ENCODE peak calls at places on chromosomes 7 and 10, in eight cellular contexts. D is cardiac muscle cell, M is A549, J is fibroblast of lung, B is IMR-90, F is pancreas, G is hepatocyte, Y is substantia nigra. X is an unnamed sample.

GRCh38 chr7:31371621-31372020 is 31.1 kb upstream of the NEUROD6 start:
- DNase-seq in J (no peak), M (no peak), Y (no peak), G (no peak), D (no peak), B (no peak), F (no peak), X (no peak)

GRCh38 chr10:99537381-99538286 is 4.9 kb downstream of the NKX2-3 start:
- DNase-seq in G (no peak), Y (no peak), D (no peak), F (no peak), J (no peak), M (no peak), B (no peak), X (no peak)

GRCh38 chr7:48875300-48875916 is 48.9 kb upstream of the CDC14C start:
- DNase-seq in J (peak), Y (peak), M (peak), G (peak), F (no peak), D (peak), B (no peak), X (no peak)

GRCh38 chr7:137439829-137440433 is 96.4 kb upstream of the PTN start:
- DNase-seq in M (no peak), J (no peak), F (no peak), Y (no peak), B (no peak), D (no peak), G (no peak), X (no peak)

GRCh38 chr7:5429253-5429856 is 5.7 kb upstream of the TNRC18 start:
- DNase-seq in F (peak), Y (no peak), D (peak), J (peak), M (no peak), B (peak), G (peak), X (no peak)

GRCh38 chr10:7264313-7264741 is 146.5 kb downstream of the SFMBT2 start:
- DNase-seq in J (peak), M (peak), F (no peak), B (peak), G (peak), Y (no peak), D (peak), X (no peak)

GRCh38 chr10:131444862-131445461 is 133.4 kb upstream of the TCERG1L start:
- DNase-seq in J (no peak), M (no peak), Y (no peak), D (no peak), B (no peak), F (no peak), G (no peak), X (no peak)

GRCh38 chr7:20005081-20005480 is 212.1 kb downstream of the MACC1 start:
- DNase-seq in G (no peak), F (no peak), J (no peak), B (no peak), Y (no peak), D (no peak), M (no peak), X (no peak)

GRCh38 chr7:102222445-102222844 is 64.2 kb upstream of the SH2B2 start:
- DNase-seq in M (no peak), Y (no peak), D (no peak), B (peak), J (peak), F (no peak), G (no peak), X (no peak)

GRCh38 chr7:128210590-128211570 is 30.2 kb upstream of the LEP start:
- DNase-seq in B (no peak), F (no peak), G (no peak), D (no peak), J (no peak), M (no peak), Y (no peak), X (no peak)

GRCh38 chr10:110446954-110447608 is 50.6 kb upstream of the DUSP5 start:
- DNase-seq in Y (no peak), F (no peak), D (peak), B (peak), J (peak), M (peak), G (no peak), X (peak)

GRCh38 chr10:3125527-3126170 is 46.9 kb downstream of the PITRM1 start:
- DNase-seq in D (no peak), Y (no peak), B (no peak), G (no peak), M (no peak), F (no peak), J (no peak), X (no peak)

GRCh38 chr7:41538810-41539724 is 163.8 kb downstream of the INHBA start:
- DNase-seq in B (peak), J (peak), D (peak), F (no peak), Y (no peak), M (no peak), G (no peak), X (no peak)

GRCh38 chr10:77909755-77910375 is 16.7 kb downstream of the DLG5 start:
- DNase-seq in Y (no peak), M (peak), F (no peak), B (peak), G (peak), J (peak), D (peak), X (no peak)

GRCh38 chr7:40483630-40484029 is 348.8 kb downstream of the SUGCT start:
- DNase-seq in Y (no peak), D (peak), G (no peak), F (no peak), J (peak), B (no peak), M (no peak), X (no peak)

GRCh38 chr10:22573820-22574569 is 140.4 kb downstream of the PIP4K2A start:
- DNase-seq in J (peak), M (peak), D (peak), Y (no peak), F (no peak), G (no peak), B (peak), X (no peak)

GRCh38 chr10:9987197-9987596 is 1030.5 kb upstream of the CELF2 start:
- DNase-seq in F (no peak), B (no peak), D (no peak), M (no peak), G (no peak), J (no peak), Y (no peak), X (no peak)

GRCh38 chr10:130371686-130372085 is 235.5 kb downstream of the GLRX3 start:
- DNase-seq in G (no peak), Y (no peak), F (no peak), B (no peak), D (no peak), J (no peak), M (no peak), X (no peak)

GRCh38 chr7:5300366-5300765 is 17.6 kb downstream of the SLC29A4 start:
- DNase-seq in F (no peak), G (no peak), B (no peak), M (no peak), D (no peak), Y (no peak), J (no peak), X (no peak)

GRCh38 chr10:3067859-3068179 is 471 bp downstream of the PFKP start:
- DNase-seq in B (no peak), J (no peak), Y (no peak), D (no peak), G (no peak), M (no peak), F (no peak), X (no peak)

GRCh38 chr7:122552769-122553168 is 146.1 kb downstream of the RNF133 start:
- DNase-seq in B (no peak), J (no peak), D (no peak), G (no peak), F (no peak), Y (no peak), M (no peak), X (no peak)

GRCh38 chr7:36639826-36640225 is 84.5 kb downstream of the AOAH start:
- DNase-seq in Y (no peak), J (no peak), M (no peak), F (no peak), G (no peak), B (no peak), D (no peak), X (peak)

GRCh38 chr7:27159278-27160146 is 3.0 kb upstream of the HOXA7 start:
- DNase-seq in J (no peak), G (no peak), M (no peak), Y (no peak), F (no peak), D (no peak), B (no peak), X (no peak)

GRCh38 chr10:116926426-116926825 is 77.1 kb downstream of the ENO4 start:
- DNase-seq in J (no peak), F (no peak), M (no peak), D (no peak), Y (no peak), G (no peak), B (no peak), X (no peak)

DNA sequence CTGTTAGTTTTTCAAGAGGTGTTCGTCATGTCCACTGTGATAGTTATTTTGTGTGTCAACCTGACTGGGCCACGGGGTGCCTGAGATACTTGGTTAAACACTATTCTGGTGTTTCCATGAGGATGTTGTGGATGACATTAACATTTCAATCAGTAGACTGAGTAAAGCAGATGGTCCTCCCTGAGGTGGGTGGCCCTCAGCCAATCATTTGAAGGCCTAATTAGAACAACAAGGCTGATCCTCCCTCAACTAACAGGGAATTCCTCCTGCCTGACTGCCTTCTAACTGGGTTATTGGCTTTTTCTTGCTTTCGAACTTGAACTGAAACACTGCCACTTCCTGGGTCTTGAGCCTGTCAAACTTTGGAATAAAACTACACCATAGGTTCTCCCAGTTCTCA is 75.8 kb downstream of the ENO4 start:
- DNase-seq in J (no peak), B (no peak), D (no peak), M (no peak), G (no peak), F (no peak), Y (no peak), X (no peak)
- H3K27ac ChIP-seq in J (no peak), B (no peak), D (no peak), M (no peak), G (no peak), F (no peak), Y (no peak), X (no peak)

GRCh38 chr10:103546401-103546800 is 52.9 kb downstream of the NEURL1 start:
- DNase-seq in B (no peak), J (no peak), M (no peak), Y (no peak), F (no peak), G (no peak), D (no peak), X (no peak)

GRCh38 chr10:103548006-103548405 is 54.5 kb downstream of the NEURL1 start:
- DNase-seq in D (no peak), B (no peak), F (no peak), J (no peak), G (no peak), Y (no peak), M (no peak), X (no peak)

GRCh38 chr10:103545771-103546281 is 52.3 kb downstream of the NEURL1 start:
- DNase-seq in M (no peak), G (peak), D (no peak), Y (no peak), B (no peak), F (peak), J (no peak), X (no peak)

GRCh38 chr10:103548581-103549348 is 55.3 kb downstream of the NEURL1 start:
- DNase-seq in J (no peak), G (peak), M (no peak), Y (no peak), B (no peak), D (no peak), F (peak), X (no peak)

DNA sequence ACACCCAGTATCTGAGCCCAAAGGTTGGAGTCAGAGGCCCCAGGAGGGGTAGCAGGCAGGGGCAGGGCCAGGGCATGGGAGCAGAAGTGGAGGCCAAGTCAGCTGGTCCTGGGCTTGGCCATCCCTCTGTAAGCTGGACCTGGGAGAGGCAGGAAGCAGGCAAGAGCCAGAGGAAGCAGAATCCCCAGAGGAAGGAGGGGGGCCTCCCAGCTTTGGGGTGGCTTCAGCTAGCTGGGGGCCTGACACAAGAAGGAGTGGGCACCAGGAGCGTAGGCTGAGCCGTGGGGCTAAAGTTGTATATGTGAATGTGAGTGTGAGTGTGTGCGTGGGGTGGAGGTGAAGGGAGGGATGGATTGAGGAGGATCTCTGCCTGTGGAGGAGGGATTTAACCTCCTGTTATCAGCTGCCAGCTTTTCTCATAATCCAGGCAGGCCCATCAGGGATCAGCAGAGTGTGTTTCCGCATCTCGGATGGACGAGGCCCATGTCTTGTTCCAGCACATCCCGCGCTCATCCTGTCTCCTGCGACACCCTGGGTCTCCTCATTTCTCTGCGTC is 54.0 kb downstream of the NEURL1 start:
- DNase-seq in F (no peak), J (no peak), B (no peak), D (no peak), M (no peak), G (peak), Y (no peak), X (no peak)
- H3K27ac ChIP-seq in F (peak), J (no peak), B (no peak), D (no peak), M (no peak), G (no peak), Y (no peak), X (no peak)

DNA sequence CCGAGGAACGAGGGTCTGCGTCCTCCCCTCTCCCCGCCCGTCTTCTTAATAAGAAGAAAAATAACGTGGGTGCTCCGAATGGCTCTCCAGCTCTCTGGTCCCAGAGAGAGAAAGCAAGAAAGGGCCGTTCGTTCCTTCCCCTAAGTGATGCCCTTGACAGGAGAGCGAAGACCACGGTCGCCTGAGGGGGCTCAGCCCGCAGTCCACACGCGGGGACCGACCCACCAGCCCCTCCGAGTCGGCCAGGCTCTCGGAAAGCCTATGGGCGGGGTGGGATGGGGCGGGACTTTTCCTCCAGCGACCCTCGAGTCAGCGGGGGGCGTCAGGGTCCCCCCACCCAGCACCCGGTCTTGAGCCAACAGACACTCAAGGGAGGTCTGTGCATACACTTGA is 53.2 kb upstream of the FHIP2A start:
- DNase-seq in G (no peak), J (no peak), F (no peak), M (no peak), Y (no peak), D (no peak), B (no peak), X (no peak)
- H3K27ac ChIP-seq in G (no peak), J (no peak), F (no peak), M (peak), Y (no peak), D (no peak), B (no peak), X (no peak)

GRCh38 chr7:44959956-44960640 is 18.7 kb downstream of the MYO1G start:
- DNase-seq in F (no peak), Y (no peak), D (no peak), M (no peak), J (no peak), G (no peak), B (no peak), X (no peak)

GRCh38 chr7:44961844-44962482 is 16.9 kb downstream of the MYO1G start:
- DNase-seq in D (no peak), Y (no peak), F (no peak), G (no peak), J (no peak), B (no peak), M (no peak), X (no peak)

GRCh38 chr7:44962483-44963251 is 16.1 kb downstream of the MYO1G start:
- DNase-seq in M (no peak), B (no peak), F (no peak), G (peak), J (no peak), Y (no peak), D (peak), X (no peak)

GRCh38 chr7:44958645-44959344 is 20.0 kb downstream of the MYO1G start:
- DNase-seq in M (no peak), J (no peak), Y (no peak), G (no peak), D (no peak), F (no peak), B (no peak), X (no peak)

DNA sequence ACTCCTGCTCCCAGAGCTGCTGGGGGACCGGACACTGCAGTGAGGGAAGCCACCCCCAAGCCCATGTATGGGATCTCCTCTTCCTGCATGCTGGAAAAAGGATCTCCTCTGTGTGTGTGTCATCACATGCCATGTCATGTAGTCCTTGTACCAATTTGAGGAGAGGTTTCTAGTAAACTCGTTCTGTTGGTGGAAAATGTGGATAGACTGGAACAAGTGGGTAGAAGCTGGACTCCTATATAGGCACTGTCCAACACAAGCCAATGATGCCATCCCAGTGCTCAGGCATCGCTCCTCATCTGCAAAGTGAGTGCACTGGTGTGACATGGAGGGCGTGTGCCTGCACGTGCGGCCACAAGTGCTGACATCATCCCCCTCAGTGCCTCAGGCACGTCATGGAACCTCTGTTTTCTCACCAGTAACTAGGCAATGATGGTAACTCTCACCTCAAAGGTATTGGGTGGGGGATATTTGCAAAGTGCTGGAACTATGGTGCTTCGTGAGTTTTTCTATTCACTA is 19.3 kb downstream of the MYO1G start:
- DNase-seq in F (no peak), M (peak), Y (no peak), G (no peak), D (no peak), B (peak), J (no peak), X (no peak)
- H3K27ac ChIP-seq in F (no peak), M (no peak), Y (no peak), G (no peak), D (no peak), B (no peak), J (no peak), X (peak)

DNA sequence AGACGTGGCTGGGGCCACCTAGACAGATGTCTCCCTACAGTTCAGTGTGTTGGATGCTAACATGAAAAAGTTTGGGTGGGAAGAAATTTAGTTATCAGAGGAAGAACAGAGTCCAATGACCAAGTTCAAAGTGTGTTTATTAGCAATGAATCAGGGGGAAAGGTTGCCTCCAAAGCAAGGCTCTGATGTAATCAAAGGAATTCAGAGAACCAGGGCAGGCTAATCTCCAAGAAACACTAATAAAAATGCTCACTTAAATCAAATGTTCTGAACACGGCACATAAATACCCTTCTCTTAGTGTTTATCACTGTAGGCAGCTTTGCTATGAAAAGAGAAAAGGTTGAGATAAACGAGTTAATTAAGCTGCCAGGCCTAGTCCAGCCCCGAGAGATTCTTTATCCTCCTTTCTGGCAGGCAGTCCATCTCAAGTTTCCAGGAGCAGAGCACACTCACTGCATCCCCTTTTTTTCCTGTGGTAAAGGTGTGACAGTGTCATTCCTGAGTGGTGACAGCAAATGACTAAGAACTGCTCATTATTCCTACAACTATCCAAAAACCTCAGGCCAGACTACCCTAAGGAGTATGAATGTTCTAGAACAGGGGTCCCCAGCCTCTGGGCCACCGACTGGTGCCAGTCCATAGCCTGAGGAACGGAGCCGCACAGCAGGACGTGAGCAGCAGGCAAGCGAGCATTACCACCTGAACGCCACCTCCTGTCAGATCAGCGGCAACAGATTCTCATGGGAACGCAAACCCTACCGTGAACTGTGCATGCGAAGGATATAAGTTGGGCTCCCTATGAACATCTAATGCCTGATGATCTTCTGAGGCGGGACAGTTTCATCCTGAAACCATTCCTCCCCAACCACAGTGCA is 66.9 kb upstream of the FHIP2A start:
- DNase-seq in G (peak), B (peak), J (peak), D (peak), Y (no peak), M (no peak), F (no peak), X (no peak)
- H3K27ac ChIP-seq in G (peak), B (no peak), J (no peak), D (peak), Y (no peak), M (no peak), F (no peak), X (no peak)

GRCh38 chr10:28732091-28732490 is 54.8 kb downstream of the BAMBI start:
- DNase-seq in D (no peak), G (no peak), M (no peak), B (no peak), Y (no peak), F (no peak), J (no peak), X (no peak)
- H3K27ac ChIP-seq in D (peak), G (no peak), M (no peak), B (no peak), Y (no peak), F (no peak), J (no peak), X (no peak)

GRCh38 chr7:32587431-32587948 is 92.2 kb downstream of the AVL9 start:
- DNase-seq in G (no peak), B (peak), J (peak), M (peak), D (peak), Y (no peak), F (no peak), X (no peak)
- H3K27ac ChIP-seq in G (peak), B (peak), J (peak), M (peak), D (peak), Y (no peak), F (no peak), X (no peak)

DNA sequence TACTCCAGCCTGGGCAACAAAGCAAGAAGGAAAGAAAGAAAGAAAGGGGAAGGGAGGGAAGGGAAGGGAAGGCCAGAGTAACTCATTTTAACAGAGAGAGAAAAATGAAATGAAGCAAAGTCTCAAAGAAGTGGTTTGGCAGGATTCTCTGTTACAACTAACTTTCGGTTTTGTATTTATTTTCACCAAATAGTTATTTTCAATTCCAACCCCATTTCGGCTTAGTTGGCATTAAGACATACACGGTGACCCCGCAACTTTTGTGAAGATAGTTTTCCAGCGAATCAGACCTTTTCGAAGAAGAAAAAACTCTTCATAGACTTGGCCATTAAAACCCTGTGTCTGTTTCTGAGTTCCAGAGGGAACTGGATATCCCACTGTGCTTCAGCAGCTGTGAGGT is 45.2 kb upstream of the LYZL2 start:
- DNase-seq in J (peak), Y (no peak), D (no peak), F (no peak), B (no peak), M (no peak), G (no peak), X (no peak)
- H3K27ac ChIP-seq in J (no peak), Y (no peak), D (no peak), F (no peak), B (no peak), M (no peak), G (no peak), X (no peak)